ENCODE peak calls at places on chromosomes 5 and 9, in seven cellular contexts. T is GM12892, J is GM12878, Y is H1, Z is K562, R is HepG2, O is SK-N-SH. I is an unnamed sample.
A peak's percentile ranks its signal among the peaks of the same experiment; 100 is the strongest.

GRCh38 chr5:140372971-140373487 is 13.0 kb downstream of the SLC4A9 start:
- DNase-seq in T (no peak), J (no peak), Y (peak; percentile 87), Z (peak; percentile 75), R (peak; percentile 65), O (peak; percentile 79), I (no peak)

GRCh38 chr5:149940941-149941644 is 3.5 kb downstream of the PDE6A start:
- DNase-seq in T (no peak), J (no peak), Y (no peak), Z (no peak), R (peak; percentile 35), O (no peak), I (no peak)

GRCh38 chr5:122102825-122103224 is 24.8 kb upstream of the LOX start:
- DNase-seq in T (no peak), J (no peak), Y (no peak), Z (no peak), R (no peak), O (no peak), I (no peak)

GRCh38 chr9:133331221-133331620 is 4.8 kb downstream of the SURF6 start:
- DNase-seq in T (no peak), J (no peak), Y (no peak), Z (no peak), R (no peak), O (no peak), I (no peak)

GRCh38 chr9:78678901-78679300 is 382.0 kb downstream of the PSAT1 start:
- DNase-seq in T (no peak), J (no peak), Y (no peak), Z (no peak), R (no peak), O (no peak), I (no peak)

GRCh38 chr5:137279631-137280236 is 219.4 kb downstream of the SPOCK1 start:
- DNase-seq in T (no peak), J (no peak), Y (no peak), Z (no peak), R (no peak), O (no peak), I (no peak)

GRCh38 chr5:149466457-149466972 is 84.7 kb downstream of the CSNK1A1 start:
- DNase-seq in T (no peak), J (no peak), Y (no peak), Z (peak; percentile 81), R (no peak), O (no peak), I (no peak)

GRCh38 chr9:93819905-93820304 is 135.2 kb downstream of the BARX1 start:
- DNase-seq in T (no peak), J (no peak), Y (no peak), Z (no peak), R (no peak), O (peak; percentile 3), I (no peak)

GRCh38 chr9:108850293-108850897 is 5.4 kb downstream of the ACTL7B start:
- DNase-seq in T (no peak), J (no peak), Y (no peak), Z (peak; percentile 23), R (peak; percentile 44), O (no peak), I (no peak)

GRCh38 chr5:90528704-90529233 is 615 bp downstream of the LYSMD3 start:
- DNase-seq in T (no peak), J (no peak), Y (no peak), Z (peak; percentile 58), R (no peak), O (peak; percentile 10), I (peak; percentile 2)

GRCh38 chr5:169100735-169101075 is 200.2 kb downstream of the SLIT3 start:
- DNase-seq in T (no peak), J (no peak), Y (no peak), Z (no peak), R (no peak), O (no peak), I (no peak)

GRCh38 chr5:172887735-172888134 is 53.7 kb downstream of the ERGIC1 start:
- DNase-seq in T (no peak), J (no peak), Y (no peak), Z (no peak), R (no peak), O (no peak), I (no peak)

GRCh38 chr5:151296974-151297373 is 6.6 kb downstream of the SLC36A3 start:
- DNase-seq in T (no peak), J (no peak), Y (no peak), Z (no peak), R (no peak), O (no peak), I (no peak)

GRCh38 chr9:137317979-137318511 is 16.0 kb upstream of the NRARP start:
- DNase-seq in T (no peak), J (no peak), Y (no peak), Z (no peak), R (no peak), O (peak; percentile 36), I (no peak)

GRCh38 chr9:137319976-137320551 is 18.0 kb upstream of the NRARP start:
- DNase-seq in T (no peak), J (no peak), Y (peak; percentile 44), Z (no peak), R (no peak), O (peak; percentile 40), I (no peak)

GRCh38 chr9:137319434-137319975 is 17.4 kb upstream of the NRARP start:
- DNase-seq in T (no peak), J (no peak), Y (peak; percentile 46), Z (no peak), R (no peak), O (peak; percentile 23), I (peak; percentile 29)

GRCh38 chr9:137318565-137318964 is 16.5 kb upstream of the NRARP start:
- DNase-seq in T (no peak), J (no peak), Y (no peak), Z (no peak), R (no peak), O (peak; percentile 29), I (no peak)

GRCh38 chr9:137318976-137319375 is 16.9 kb upstream of the NRARP start:
- DNase-seq in T (no peak), J (no peak), Y (peak; percentile 67), Z (peak; percentile 59), R (no peak), O (peak; percentile 62), I (no peak)
- TF ChIP-seq TAF1 in T (no peak), J (no peak), Y (no peak), Z (no peak), R (no peak), O (no peak), I (no peak)

GRCh38 chr9:125239631-125240597 is 1.2 kb downstream of the HSPA5 start:
- DNase-seq in T (no peak), J (no peak), Y (no peak), Z (no peak), R (no peak), O (no peak), I (no peak)

GRCh38 chr9:125241863-125242739 is 958 bp upstream of the HSPA5 start:
- DNase-seq in T (no peak), J (no peak), Y (no peak), Z (no peak), R (no peak), O (peak; percentile 53), I (no peak)

GRCh38 chr9:125241000-125241862 is at the start of gene HSPA5:
- DNase-seq in T (peak; percentile 97), J (peak; percentile 99), Y (peak; percentile 99), Z (peak; percentile 100), R (peak; percentile 99), O (peak; percentile 97), I (peak; percentile 87)

GRCh38 chr9:125238915-125239446 is 2.2 kb downstream of the HSPA5 start:
- DNase-seq in T (no peak), J (no peak), Y (no peak), Z (peak; percentile 19), R (no peak), O (no peak), I (no peak)

GRCh38 chr9:125240649-125240999 is 519 bp downstream of the HSPA5 start:
- DNase-seq in T (peak; percentile 26), J (no peak), Y (peak; percentile 47), Z (peak; percentile 74), R (peak; percentile 19), O (no peak), I (no peak)
- TF ChIP-seq TAF1 in T (no peak), J (no peak), Y (no peak), Z (no peak), R (no peak), O (no peak), I (no peak)

GRCh38 chr5:127757576-127757975 is 54.4 kb downstream of the CCDC192 start:
- DNase-seq in T (no peak), J (peak; percentile 16), Y (no peak), Z (peak; percentile 14), R (no peak), O (peak; percentile 28), I (peak; percentile 8)
- TF ChIP-seq TAF1 in T (no peak), J (no peak), Y (no peak), Z (no peak), R (no peak), O (no peak), I (no peak)

GRCh38 chr5:14399054-14399657 is 182.4 kb upstream of the OTULINL start:
- DNase-seq in T (no peak), J (no peak), Y (no peak), Z (peak; percentile 54), R (peak; percentile 28), O (peak; percentile 56), I (peak; percentile 32)
- TF ChIP-seq TAF1 in T (no peak), J (no peak), Y (no peak), Z (no peak), R (no peak), O (no peak), I (no peak)

GRCh38 chr9:95057121-95057520 is 260.4 kb downstream of the FANCC start:
- DNase-seq in T (no peak), J (no peak), Y (no peak), Z (no peak), R (no peak), O (peak; percentile 49), I (no peak)
- TF ChIP-seq TAF1 in T (no peak), J (no peak), Y (no peak), Z (no peak), R (no peak), O (no peak), I (no peak)

DNA sequence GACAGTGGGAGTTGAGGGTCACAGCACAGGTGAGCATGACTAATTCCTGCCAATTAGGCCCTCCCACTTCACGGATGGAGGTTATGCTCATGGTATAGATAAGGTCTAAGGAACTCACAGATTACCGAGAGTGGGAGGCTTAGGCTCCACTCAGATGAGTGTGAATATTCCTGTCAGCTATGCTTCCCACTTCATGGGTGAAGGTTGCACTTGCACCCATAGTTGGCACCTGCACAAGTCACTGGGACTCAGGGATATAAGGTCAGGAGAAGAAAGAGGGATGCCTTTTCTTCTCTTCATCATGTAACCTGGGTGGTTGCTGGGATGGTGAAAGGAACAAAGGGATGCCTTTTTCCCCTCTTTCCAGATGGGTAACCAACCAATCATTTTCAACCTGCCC is 264.9 kb upstream of the TNC start:
- DNase-seq in T (no peak), J (no peak), Y (no peak), Z (no peak), R (no peak), O (no peak), I (no peak)
- TF ChIP-seq TAF1 in T (no peak), J (no peak), Y (no peak), Z (no peak), R (no peak), O (no peak), I (no peak)

I was measured in GM12891.